ENCODE peak calls at places on chromosome 12, in six cellular contexts. O, H, Q, V, T and Z are unnamed samples.

GRCh38 chr12:20946732-20947131 is 136.2 kb downstream of the SLCO1B3 start:
- DNase-seq in O (peak), H (no peak), Q (no peak), V (no peak), T (no peak), Z (no peak)

GRCh38 chr12:96239711-96240234 is 45.6 kb downstream of the ELK3 start:
- DNase-seq in O (no peak), H (no peak), Q (no peak), V (no peak), T (no peak), Z (no peak)

GRCh38 chr12:46160081-46160980 is 108.5 kb downstream of the SLC38A1 start:
- DNase-seq in O (peak), H (no peak), Q (no peak), V (no peak), T (no peak), Z (peak)

GRCh38 chr12:44812062-44812461 is 64.1 kb downstream of the NELL2 start:
- DNase-seq in O (peak), H (peak), Q (peak), V (peak), T (no peak), Z (no peak)

GRCh38 chr12:122902854-122903703 is 7.2 kb upstream of the VPS37B start:
- DNase-seq in O (no peak), H (no peak), Q (no peak), V (no peak), T (no peak), Z (no peak)

GRCh38 chr12:93662961-93663728 is 14.0 kb upstream of the CRADD start:
- DNase-seq in O (peak), H (no peak), Q (no peak), V (no peak), T (no peak), Z (no peak)

GRCh38 chr12:103169-103981 is 36.8 kb downstream of the IQSEC3 start:
- DNase-seq in O (no peak), H (no peak), Q (no peak), V (no peak), T (no peak), Z (no peak)

GRCh38 chr12:105482976-105483375 is 152.5 kb downstream of the C12orf75 start:
- DNase-seq in O (no peak), H (no peak), Q (no peak), V (no peak), T (no peak), Z (no peak)

GRCh38 chr12:11500222-11500860 is 105.0 kb upstream of the PRB2 start:
- DNase-seq in O (peak), H (peak), Q (peak), V (peak), T (no peak), Z (no peak)

GRCh38 chr12:47768323-47768811 is 4.7 kb upstream of the SLC48A1 start:
- DNase-seq in O (peak), H (no peak), Q (no peak), V (no peak), T (no peak), Z (no peak)

GRCh38 chr12:14207946-14208612 is 157.4 kb upstream of the ATF7IP start:
- DNase-seq in O (peak), H (no peak), Q (no peak), V (no peak), T (no peak), Z (no peak)

GRCh38 chr12:129776977-129777667 is 126.7 kb downstream of the TMEM132D start:
- DNase-seq in O (no peak), H (no peak), Q (no peak), V (no peak), T (no peak), Z (no peak)

GRCh38 chr12:2053675-2054070 is 886 bp downstream of the CACNA1C start:
- DNase-seq in O (no peak), H (no peak), Q (no peak), V (no peak), T (no peak), Z (no peak)

GRCh38 chr12:14919455-14919854 is 18.9 kb downstream of the ERP27 start:
- DNase-seq in O (no peak), H (no peak), Q (no peak), V (no peak), T (no peak), Z (no peak)

GRCh38 chr12:131795688-131796410 is 32.3 kb upstream of the MMP17 start:
- DNase-seq in O (peak), H (no peak), Q (no peak), V (no peak), T (no peak), Z (no peak)

GRCh38 chr12:10331642-10332239 is 24.1 kb downstream of the KLRD1 start:
- DNase-seq in O (peak), H (no peak), Q (no peak), V (peak), T (peak), Z (peak)

GRCh38 chr12:2959194-2959507 is at the start of gene TEAD4:
- DNase-seq in O (peak), H (no peak), Q (no peak), V (no peak), T (no peak), Z (peak)

GRCh38 chr12:12901158-12901791 is 9.9 kb downstream of the GPRC5A start:
- DNase-seq in O (peak), H (no peak), Q (no peak), V (peak), T (peak), Z (no peak)

GRCh38 chr12:110689002-110689600 is at the start of gene HVCN1:
- DNase-seq in O (no peak), H (peak), Q (no peak), V (no peak), T (no peak), Z (no peak)

GRCh38 chr12:131274906-131275305 is 321.2 kb downstream of the ADGRD1 start:
- DNase-seq in O (no peak), H (no peak), Q (no peak), V (no peak), T (no peak), Z (no peak)

GRCh38 chr12:132953163-132953425 is 3.0 kb downstream of the ZNF605 start:
- DNase-seq in O (no peak), H (no peak), Q (no peak), V (no peak), T (no peak), Z (no peak)

GRCh38 chr12:5493018-5493417 is 61.1 kb downstream of the NTF3 start:
- DNase-seq in O (no peak), H (no peak), Q (no peak), V (no peak), T (no peak), Z (no peak)

GRCh38 chr12:5494343-5494742 is 62.4 kb downstream of the NTF3 start:
- DNase-seq in O (no peak), H (no peak), Q (no peak), V (no peak), T (no peak), Z (no peak)

GRCh38 chr12:5487971-5488955 is 56.4 kb downstream of the NTF3 start:
- DNase-seq in O (no peak), H (no peak), Q (no peak), V (no peak), T (no peak), Z (no peak)

GRCh38 chr12:5489760-5490432 is 58.0 kb downstream of the NTF3 start:
- DNase-seq in O (no peak), H (no peak), Q (no peak), V (no peak), T (no peak), Z (no peak)

DNA sequence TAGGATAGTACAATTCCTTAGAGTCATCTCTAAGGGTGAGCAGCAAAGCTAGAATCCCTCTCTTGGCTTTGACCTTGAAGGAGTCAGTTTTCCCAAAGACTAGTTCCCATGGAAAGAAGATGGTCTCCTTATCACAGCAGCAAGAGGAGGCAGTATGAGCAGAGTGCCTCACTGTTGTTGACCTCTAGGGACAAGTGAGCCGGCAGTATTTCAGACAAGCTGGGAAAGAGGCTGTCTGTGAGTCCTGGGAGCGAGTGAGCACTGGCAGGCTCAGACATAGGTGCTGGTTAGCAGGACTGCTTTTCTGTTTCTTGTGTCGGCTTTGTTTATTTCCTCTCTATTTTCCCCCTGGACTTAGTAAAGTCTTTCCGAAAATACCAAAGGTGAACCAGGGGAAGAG is 60.7 kb downstream of the NTF3 start:
- DNase-seq in O (no peak), H (no peak), Q (no peak), V (no peak), T (no peak), Z (no peak)
- TF ChIP-seq CTCF in O (no peak), H (no peak), Q (no peak), V (no peak), T (no peak), Z (no peak)

DNA sequence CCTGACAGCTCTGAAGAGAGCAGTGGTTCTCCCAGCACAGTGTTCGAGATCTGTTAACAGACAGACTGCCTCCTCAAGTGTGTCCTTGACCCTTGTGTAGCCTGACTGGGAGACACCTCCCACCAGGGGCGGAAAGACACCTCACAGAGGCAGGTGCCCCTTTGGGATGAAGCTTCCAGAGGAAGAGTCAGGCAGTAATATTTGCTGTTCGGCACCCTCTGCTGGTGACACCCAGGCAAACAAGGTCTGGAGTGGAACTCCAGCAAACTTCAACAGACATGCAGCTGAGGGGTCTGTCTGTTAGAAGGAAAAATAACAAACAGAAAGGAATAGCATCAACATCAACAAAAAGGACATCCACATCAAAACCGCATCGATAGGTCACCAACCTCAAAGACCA is 21.6 kb upstream of the ABCC9 start:
- DNase-seq in O (no peak), H (no peak), Q (no peak), V (no peak), T (no peak), Z (no peak)
- TF ChIP-seq CTCF in O (peak), H (no peak), Q (no peak), V (no peak), T (peak), Z (no peak)

GRCh38 chr12:27009926-27010325 is 4.3 kb downstream of the TM7SF3 start:
- DNase-seq in O (peak), H (no peak), Q (no peak), V (no peak), T (no peak), Z (no peak)
- TF ChIP-seq CTCF in O (no peak), H (no peak), Q (no peak), V (no peak), T (no peak), Z (no peak)

DNA sequence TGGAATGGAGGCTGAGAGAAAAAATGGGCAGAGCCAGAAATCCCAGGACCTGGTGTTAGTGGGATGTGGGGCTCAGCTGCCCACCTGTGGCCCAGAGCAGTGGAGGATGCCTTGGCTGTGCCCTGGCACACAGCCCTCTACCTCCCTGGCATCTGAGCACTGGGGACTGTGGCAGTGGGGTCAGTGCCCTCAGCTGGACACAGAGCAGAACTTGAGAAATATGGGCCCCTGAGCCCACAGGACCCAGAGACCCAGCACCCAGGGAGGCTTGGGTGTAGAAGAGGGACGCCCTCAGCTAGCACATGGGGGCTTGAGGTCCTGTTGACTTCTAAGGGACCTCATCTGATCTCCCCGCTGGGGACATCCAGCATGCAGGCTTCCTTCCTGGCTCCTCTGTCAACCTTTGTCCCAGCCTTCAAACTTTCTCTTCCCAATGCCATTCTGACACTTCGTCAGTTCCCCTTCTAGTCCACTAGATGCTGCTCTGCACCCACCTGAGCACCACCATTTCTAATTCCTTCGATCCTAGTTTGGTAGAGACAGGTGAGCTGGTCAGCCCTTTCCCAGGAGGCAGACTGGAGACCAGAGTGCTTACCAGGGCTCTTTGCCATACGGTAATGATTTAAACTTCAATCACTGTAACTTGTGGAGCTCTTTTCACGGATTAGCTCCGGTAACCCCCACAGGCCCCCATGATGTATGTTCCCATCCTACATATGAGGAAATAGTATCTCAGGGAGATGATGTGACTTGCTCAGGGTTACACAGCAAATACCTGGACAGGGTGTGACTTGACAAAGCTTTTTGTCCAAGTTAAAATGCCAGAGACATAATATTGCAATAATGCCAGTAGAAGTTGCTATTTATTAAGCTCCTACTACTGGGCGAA is 143.7 kb downstream of the ASCL4 start:
- DNase-seq in O (peak), H (no peak), Q (no peak), V (peak), T (no peak), Z (no peak)
- TF ChIP-seq CTCF in O (peak), H (no peak), Q (no peak), V (peak), T (peak), Z (peak)

GRCh38 chr12:90102957-90103652 is 394.5 kb upstream of the ATP2B1 start:
- DNase-seq in O (peak), H (no peak), Q (no peak), V (no peak), T (no peak), Z (peak)
- TF ChIP-seq CTCF in O (peak), H (peak), Q (peak), V (peak), T (peak), Z (peak)

GRCh38 chr12:90690120-90690519 is 264.9 kb downstream of the CCER1 start:
- DNase-seq in O (no peak), H (no peak), Q (no peak), V (no peak), T (no peak), Z (no peak)

GRCh38 chr12:90695415-90695814 is 259.6 kb downstream of the CCER1 start:
- DNase-seq in O (peak), H (no peak), Q (no peak), V (no peak), T (no peak), Z (no peak)
- TF ChIP-seq CTCF in O (peak), H (no peak), Q (no peak), V (peak), T (peak), Z (no peak)

GRCh38 chr12:124677552-124678356 is 110.3 kb upstream of the NCOR2 start:
- DNase-seq in O (no peak), H (no peak), Q (no peak), V (no peak), T (no peak), Z (no peak)
- TF ChIP-seq CTCF in O (no peak), H (no peak), Q (no peak), V (no peak), T (no peak), Z (no peak)

GRCh38 chr12:102950107-102950949 is 7.1 kb upstream of the ASCL1 start:
- DNase-seq in O (no peak), H (no peak), Q (no peak), V (no peak), T (no peak), Z (no peak)
- TF ChIP-seq CTCF in O (peak), H (no peak), Q (no peak), V (no peak), T (no peak), Z (no peak)

DNA sequence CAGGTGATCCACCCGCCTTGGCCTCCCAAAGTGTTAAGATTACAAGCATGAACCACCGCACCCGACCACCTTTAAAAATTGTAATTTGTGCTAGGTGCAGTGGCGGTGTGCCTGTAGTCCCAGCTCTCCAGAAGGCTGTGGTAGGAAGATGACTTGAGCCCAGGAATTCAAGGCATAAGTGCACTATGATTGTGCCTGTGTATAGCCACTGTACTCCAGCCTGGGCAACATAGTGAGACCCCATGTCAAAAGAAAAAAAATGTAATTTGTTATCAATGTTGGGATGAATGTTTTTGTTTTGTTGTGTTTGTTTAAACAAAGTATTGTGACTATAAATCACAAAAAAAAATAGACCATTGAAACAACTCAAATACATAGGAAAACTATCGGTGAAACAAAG is 43.1 kb upstream of the NAP1L1 start:
- DNase-seq in O (no peak), H (no peak), Q (no peak), V (no peak), T (no peak), Z (no peak)
- TF ChIP-seq CTCF in O (no peak), H (no peak), Q (no peak), V (no peak), T (no peak), Z (no peak)